ENCODE peak calls at places on chromosomes 2 and 18, in six cellular contexts. One of them, this sample, is unnamed.

GRCh38 chr2:188449570-188449969 is 157.9 kb downstream of the GULP1 start:
- DNase-seq in stomach: no peak
- DNase-seq in uterus: no peak
- DNase-seq in DND-41: no peak
- DNase-seq in transverse colon: no peak
- DNase-seq in fibroblast of the aortic adventitia: peak
- DNase-seq in this sample: no peak

GRCh38 chr2:53670351-53670750 is 97.3 kb upstream of the CHAC2 start:
- DNase-seq in stomach: no peak
- DNase-seq in uterus: no peak
- DNase-seq in DND-41: no peak
- DNase-seq in transverse colon: no peak
- DNase-seq in fibroblast of the aortic adventitia: no peak
- DNase-seq in this sample: no peak

GRCh38 chr2:64274399-64275173 is 130.4 kb upstream of the PELI1 start:
- DNase-seq in stomach: no peak
- DNase-seq in uterus: no peak
- DNase-seq in DND-41: no peak
- DNase-seq in transverse colon: no peak
- DNase-seq in fibroblast of the aortic adventitia: no peak
- DNase-seq in this sample: no peak

GRCh38 chr2:200615247-200615646 is 29.4 kb downstream of the AOX1 start:
- DNase-seq in stomach: no peak
- DNase-seq in uterus: no peak
- DNase-seq in DND-41: no peak
- DNase-seq in transverse colon: no peak
- DNase-seq in fibroblast of the aortic adventitia: peak
- DNase-seq in this sample: peak

GRCh38 chr2:127504552-127505460 is 21.5 kb downstream of the IWS1 start:
- DNase-seq in stomach: no peak
- DNase-seq in uterus: no peak
- DNase-seq in DND-41: no peak
- DNase-seq in transverse colon: no peak
- DNase-seq in fibroblast of the aortic adventitia: no peak
- DNase-seq in this sample: peak

GRCh38 chr2:178177066-178177679 is 17.1 kb upstream of the OSBPL6 start:
- DNase-seq in stomach: no peak
- DNase-seq in uterus: no peak
- DNase-seq in DND-41: no peak
- DNase-seq in transverse colon: no peak
- DNase-seq in fibroblast of the aortic adventitia: peak
- DNase-seq in this sample: no peak

GRCh38 chr2:148906136-148906535 is 31.1 kb downstream of the KIF5C start:
- DNase-seq in stomach: no peak
- DNase-seq in uterus: no peak
- DNase-seq in DND-41: no peak
- DNase-seq in transverse colon: no peak
- DNase-seq in fibroblast of the aortic adventitia: no peak
- DNase-seq in this sample: no peak

GRCh38 chr2:235950473-235950809 is 217.7 kb downstream of the GBX2 start:
- DNase-seq in stomach: no peak
- DNase-seq in uterus: no peak
- DNase-seq in DND-41: no peak
- DNase-seq in transverse colon: no peak
- DNase-seq in fibroblast of the aortic adventitia: no peak
- DNase-seq in this sample: no peak

GRCh38 chr2:97765933-97766332 is 52.6 kb downstream of the ZAP70 start:
- DNase-seq in stomach: no peak
- DNase-seq in uterus: no peak
- DNase-seq in DND-41: no peak
- DNase-seq in transverse colon: no peak
- DNase-seq in fibroblast of the aortic adventitia: no peak
- DNase-seq in this sample: no peak

GRCh38 chr2:232979871-232980461 is 33.1 kb downstream of the NGEF start:
- DNase-seq in stomach: no peak
- DNase-seq in uterus: no peak
- DNase-seq in DND-41: no peak
- DNase-seq in transverse colon: peak
- DNase-seq in fibroblast of the aortic adventitia: peak
- DNase-seq in this sample: no peak

GRCh38 chr2:96157649-96158553 is 12.7 kb upstream of the DUSP2 start:
- DNase-seq in stomach: no peak
- DNase-seq in uterus: no peak
- DNase-seq in DND-41: no peak
- DNase-seq in transverse colon: no peak
- DNase-seq in fibroblast of the aortic adventitia: no peak
- DNase-seq in this sample: peak

GRCh38 chr2:241659150-241659739 is 21.8 kb downstream of the ATG4B start:
- DNase-seq in stomach: peak
- DNase-seq in uterus: peak
- DNase-seq in DND-41: peak
- DNase-seq in transverse colon: peak
- DNase-seq in fibroblast of the aortic adventitia: peak
- DNase-seq in this sample: peak

GRCh38 chr18:76490701-76491171 is 4.3 kb downstream of the ZNF516 start:
- DNase-seq in stomach: peak
- DNase-seq in uterus: peak
- DNase-seq in DND-41: no peak
- DNase-seq in transverse colon: peak
- DNase-seq in fibroblast of the aortic adventitia: no peak
- DNase-seq in this sample: peak

GRCh38 chr18:53944721-53945120 is 279.7 kb downstream of the MBD2 start:
- DNase-seq in stomach: no peak
- DNase-seq in uterus: no peak
- DNase-seq in DND-41: peak
- DNase-seq in transverse colon: no peak
- DNase-seq in fibroblast of the aortic adventitia: no peak
- DNase-seq in this sample: peak

GRCh38 chr2:176129013-176129796 is at the start of gene HOXD8:
- DNase-seq in stomach: no peak
- DNase-seq in uterus: peak
- DNase-seq in DND-41: no peak
- DNase-seq in transverse colon: peak
- DNase-seq in fibroblast of the aortic adventitia: peak
- DNase-seq in this sample: no peak

GRCh38 chr2:59630789-59631188 is 922.7 kb downstream of the BCL11A start:
- DNase-seq in stomach: no peak
- DNase-seq in uterus: no peak
- DNase-seq in DND-41: no peak
- DNase-seq in transverse colon: no peak
- DNase-seq in fibroblast of the aortic adventitia: no peak
- DNase-seq in this sample: no peak

GRCh38 chr2:177254433-177255226 is 9.9 kb downstream of the NFE2L2 start:
- DNase-seq in stomach: peak
- DNase-seq in uterus: no peak
- DNase-seq in DND-41: no peak
- DNase-seq in transverse colon: peak
- DNase-seq in fibroblast of the aortic adventitia: peak
- DNase-seq in this sample: no peak

GRCh38 chr2:50556934-50557575 is 474.9 kb downstream of the NRXN1 start:
- DNase-seq in stomach: no peak
- DNase-seq in uterus: no peak
- DNase-seq in DND-41: no peak
- DNase-seq in transverse colon: no peak
- DNase-seq in fibroblast of the aortic adventitia: peak
- DNase-seq in this sample: no peak

GRCh38 chr2:16346671-16347070 is 319.0 kb downstream of the CYRIA start:
- DNase-seq in stomach: no peak
- DNase-seq in uterus: no peak
- DNase-seq in DND-41: no peak
- DNase-seq in transverse colon: no peak
- DNase-seq in fibroblast of the aortic adventitia: no peak
- DNase-seq in this sample: no peak

GRCh38 chr2:145771526-145771925 is 1251.6 kb upstream of the ZEB2 start:
- DNase-seq in stomach: no peak
- DNase-seq in uterus: no peak
- DNase-seq in DND-41: no peak
- DNase-seq in transverse colon: no peak
- DNase-seq in fibroblast of the aortic adventitia: no peak
- DNase-seq in this sample: peak

GRCh38 chr2:219521066-219521880 is 7.0 kb downstream of the ASIC4 start:
- DNase-seq in stomach: no peak
- DNase-seq in uterus: no peak
- DNase-seq in DND-41: peak
- DNase-seq in transverse colon: peak
- DNase-seq in fibroblast of the aortic adventitia: peak
- DNase-seq in this sample: no peak

GRCh38 chr2:143426296-143426695 is 297.1 kb downstream of the ARHGAP15 start:
- DNase-seq in stomach: no peak
- DNase-seq in uterus: no peak
- DNase-seq in DND-41: no peak
- DNase-seq in transverse colon: no peak
- DNase-seq in fibroblast of the aortic adventitia: peak
- DNase-seq in this sample: no peak

GRCh38 chr2:172969609-172970008 is 106.0 kb upstream of the MAP3K20 start:
- DNase-seq in stomach: no peak
- DNase-seq in uterus: no peak
- DNase-seq in DND-41: no peak
- DNase-seq in transverse colon: no peak
- DNase-seq in fibroblast of the aortic adventitia: no peak
- DNase-seq in this sample: no peak

GRCh38 chr2:172974762-172975161 is 100.9 kb upstream of the MAP3K20 start:
- DNase-seq in stomach: no peak
- DNase-seq in uterus: no peak
- DNase-seq in DND-41: no peak
- DNase-seq in transverse colon: no peak
- DNase-seq in fibroblast of the aortic adventitia: no peak
- DNase-seq in this sample: no peak

GRCh38 chr2:172970660-172971059 is 105.0 kb upstream of the MAP3K20 start:
- DNase-seq in stomach: no peak
- DNase-seq in uterus: no peak
- DNase-seq in DND-41: peak
- DNase-seq in transverse colon: no peak
- DNase-seq in fibroblast of the aortic adventitia: no peak
- DNase-seq in this sample: no peak

GRCh38 chr2:172969171-172969570 is 106.5 kb upstream of the MAP3K20 start:
- DNase-seq in stomach: no peak
- DNase-seq in uterus: no peak
- DNase-seq in DND-41: no peak
- DNase-seq in transverse colon: no peak
- DNase-seq in fibroblast of the aortic adventitia: peak
- DNase-seq in this sample: no peak

DNA sequence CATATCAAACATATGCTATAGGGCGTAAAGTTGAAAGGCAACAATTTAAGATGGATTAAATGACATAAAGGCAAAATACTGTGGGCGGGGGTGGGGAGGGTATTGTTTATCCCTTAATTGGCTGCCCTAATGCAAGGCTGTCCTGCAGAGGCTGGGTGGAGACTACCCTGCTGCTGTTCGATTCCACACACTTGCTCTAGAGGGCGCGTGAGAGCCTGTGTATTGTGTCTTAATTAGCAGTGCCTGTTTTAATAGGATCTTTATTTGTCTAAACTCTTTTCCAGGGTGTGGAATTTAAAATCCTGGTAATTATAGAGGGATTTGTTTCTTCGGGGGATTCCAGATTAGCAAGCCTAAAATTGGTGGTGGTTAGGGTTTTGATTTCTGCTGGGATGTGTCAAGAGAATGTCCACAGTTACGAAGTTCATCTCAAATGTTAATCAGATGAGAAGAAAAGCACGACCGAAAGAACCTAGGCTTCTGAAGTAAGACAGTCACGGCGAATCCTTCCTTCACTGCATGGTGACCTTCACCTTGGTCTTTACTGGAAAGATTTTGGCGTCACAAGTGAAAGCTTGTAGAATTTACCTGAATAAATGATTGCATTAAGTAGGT is 103.5 kb upstream of the MAP3K20 start:
- DNase-seq in stomach: peak
- DNase-seq in uterus: peak
- DNase-seq in DND-41: peak
- DNase-seq in transverse colon: peak
- DNase-seq in fibroblast of the aortic adventitia: peak
- DNase-seq in this sample: peak
- TF ChIP-seq CTCF in stomach: peak
- TF ChIP-seq CTCF in uterus: peak
- TF ChIP-seq CTCF in DND-41: peak
- TF ChIP-seq CTCF in transverse colon: peak
- TF ChIP-seq CTCF in fibroblast of the aortic adventitia: peak
- TF ChIP-seq CTCF in this sample: peak

GRCh38 chr2:112187805-112188596 is 49.8 kb downstream of the FBLN7 start:
- DNase-seq in stomach: no peak
- DNase-seq in uterus: no peak
- DNase-seq in DND-41: peak
- DNase-seq in transverse colon: peak
- DNase-seq in fibroblast of the aortic adventitia: no peak
- DNase-seq in this sample: peak
- H3K4me3 ChIP-seq in stomach: no peak
- H3K4me3 ChIP-seq in uterus: no peak
- H3K4me3 ChIP-seq in DND-41: no peak
- H3K4me3 ChIP-seq in transverse colon: no peak
- H3K4me3 ChIP-seq in fibroblast of the aortic adventitia: no peak
- H3K4me3 ChIP-seq in this sample: no peak

DNA sequence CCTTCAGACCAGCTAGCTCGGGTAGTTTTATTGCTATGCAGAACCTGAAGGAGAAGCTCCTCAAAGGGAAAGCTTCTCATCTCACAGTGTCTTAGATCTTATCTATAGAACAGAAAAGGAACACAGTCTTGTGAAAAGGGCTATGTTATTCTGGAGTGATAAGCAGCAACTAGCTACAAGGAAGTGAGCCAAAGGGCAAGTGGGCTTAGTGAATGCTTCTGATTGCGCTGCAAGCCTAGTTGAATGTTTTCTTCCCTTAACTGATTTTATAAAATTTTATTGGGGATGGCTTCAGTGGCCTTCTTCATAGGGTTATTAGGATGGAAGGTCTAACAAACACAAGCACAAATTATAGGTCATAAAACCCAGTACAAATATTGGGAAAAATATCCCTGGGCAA is 400.1 kb downstream of the PARD3B start:
- DNase-seq in stomach: no peak
- DNase-seq in uterus: no peak
- DNase-seq in DND-41: no peak
- DNase-seq in transverse colon: no peak
- DNase-seq in fibroblast of the aortic adventitia: no peak
- DNase-seq in this sample: no peak
- TF ChIP-seq CTCF in stomach: no peak
- TF ChIP-seq CTCF in uterus: no peak
- TF ChIP-seq CTCF in DND-41: no peak
- TF ChIP-seq CTCF in transverse colon: no peak
- TF ChIP-seq CTCF in fibroblast of the aortic adventitia: no peak
- TF ChIP-seq CTCF in this sample: no peak

GRCh38 chr2:43274721-43275120 is 48.3 kb upstream of the ZFP36L2 start:
- DNase-seq in stomach: no peak
- DNase-seq in uterus: no peak
- DNase-seq in DND-41: no peak
- DNase-seq in transverse colon: no peak
- DNase-seq in fibroblast of the aortic adventitia: no peak
- DNase-seq in this sample: no peak

GRCh38 chr2:43276962-43277383 is 50.6 kb upstream of the ZFP36L2 start:
- DNase-seq in stomach: peak
- DNase-seq in uterus: no peak
- DNase-seq in DND-41: no peak
- DNase-seq in transverse colon: no peak
- DNase-seq in fibroblast of the aortic adventitia: no peak
- DNase-seq in this sample: no peak

GRCh38 chr2:43278683-43279220 is 52.3 kb upstream of the ZFP36L2 start:
- DNase-seq in stomach: no peak
- DNase-seq in uterus: no peak
- DNase-seq in DND-41: no peak
- DNase-seq in transverse colon: no peak
- DNase-seq in fibroblast of the aortic adventitia: peak
- DNase-seq in this sample: no peak

GRCh38 chr2:43274055-43274454 is 47.6 kb upstream of the ZFP36L2 start:
- DNase-seq in stomach: no peak
- DNase-seq in uterus: no peak
- DNase-seq in DND-41: no peak
- DNase-seq in transverse colon: no peak
- DNase-seq in fibroblast of the aortic adventitia: no peak
- DNase-seq in this sample: no peak

GRCh38 chr2:43276517-43276931 is 50.1 kb upstream of the ZFP36L2 start:
- DNase-seq in stomach: no peak
- DNase-seq in uterus: no peak
- DNase-seq in DND-41: no peak
- DNase-seq in transverse colon: no peak
- DNase-seq in fibroblast of the aortic adventitia: no peak
- DNase-seq in this sample: no peak
- H3K4me3 ChIP-seq in stomach: no peak
- H3K4me3 ChIP-seq in uterus: no peak
- H3K4me3 ChIP-seq in DND-41: no peak
- H3K4me3 ChIP-seq in transverse colon: no peak
- H3K4me3 ChIP-seq in fibroblast of the aortic adventitia: no peak
- H3K4me3 ChIP-seq in this sample: no peak

This sample was measured in GM12865.